ENCODE peak calls at places on chromosomes 3 and 15, in four cellular contexts. One of them, this sample, is unnamed.

GRCh38 chr3:2097641-2098191 is 950 bp upstream of the CNTN4 start:
- DNase-seq in activated B cell treated with CpG ODN at 0.5 μM for 24 hours: no peak
- DNase-seq in fibroblast of mammary gland: peak; percentile 8
- DNase-seq in AG10803: no peak
- DNase-seq in this sample: no peak

GRCh38 chr15:52102468-52102867 is 10.1 kb downstream of the BCL2L10 start:
- DNase-seq in fibroblast of mammary gland: peak; percentile 99
- DNase-seq in AG10803: peak; percentile 90
- DNase-seq in activated B cell treated with CpG ODN at 0.5 μM for 24 hours: no peak
- DNase-seq in this sample: no peak

GRCh38 chr15:75920079-75920478 is 16.4 kb downstream of the FBXO22 start:
- DNase-seq in AG10803: no peak
- DNase-seq in fibroblast of mammary gland: peak; percentile 15
- DNase-seq in activated B cell treated with CpG ODN at 0.5 μM for 24 hours: no peak
- DNase-seq in this sample: no peak

GRCh38 chr3:19945405-19946290 is 1.2 kb upstream of the RAB5A start:
- DNase-seq in activated B cell treated with CpG ODN at 0.5 μM for 24 hours: no peak
- DNase-seq in AG10803: peak; percentile 14
- DNase-seq in fibroblast of mammary gland: peak; percentile 18
- DNase-seq in this sample: no peak

GRCh38 chr3:134748698-134749097 is 46.4 kb upstream of the EPHB1 start:
- DNase-seq in AG10803: no peak
- DNase-seq in fibroblast of mammary gland: no peak
- DNase-seq in activated B cell treated with CpG ODN at 0.5 μM for 24 hours: no peak
- DNase-seq in this sample: no peak

GRCh38 chr3:141875893-141876380 is 506 bp upstream of the ATP1B3 start:
- DNase-seq in fibroblast of mammary gland: peak; percentile 75
- DNase-seq in AG10803: peak; percentile 41
- DNase-seq in activated B cell treated with CpG ODN at 0.5 μM for 24 hours: no peak
- DNase-seq in this sample: no peak

GRCh38 chr3:84963137-84963536 is 4.3 kb downstream of the CADM2 start:
- DNase-seq in fibroblast of mammary gland: no peak
- DNase-seq in activated B cell treated with CpG ODN at 0.5 μM for 24 hours: no peak
- DNase-seq in AG10803: no peak
- DNase-seq in this sample: no peak

GRCh38 chr3:37973250-37974054 is 17.1 kb upstream of the VILL start:
- DNase-seq in activated B cell treated with CpG ODN at 0.5 μM for 24 hours: no peak
- DNase-seq in fibroblast of mammary gland: no peak
- DNase-seq in AG10803: peak; percentile 29
- DNase-seq in this sample: no peak

GRCh38 chr3:63976166-63976861 is 47.0 kb downstream of the PSMD6 start:
- DNase-seq in fibroblast of mammary gland: peak; percentile 99
- DNase-seq in activated B cell treated with CpG ODN at 0.5 μM for 24 hours: no peak
- DNase-seq in AG10803: peak; percentile 97
- DNase-seq in this sample: no peak

GRCh38 chr3:72919520-72919919 is 31.7 kb downstream of the GXYLT2 start:
- DNase-seq in AG10803: no peak
- DNase-seq in fibroblast of mammary gland: no peak
- DNase-seq in activated B cell treated with CpG ODN at 0.5 μM for 24 hours: no peak
- DNase-seq in this sample: no peak

GRCh38 chr3:38039899-38040261 is 872 bp downstream of the DLEC1 start:
- DNase-seq in fibroblast of mammary gland: peak; percentile 45
- DNase-seq in activated B cell treated with CpG ODN at 0.5 μM for 24 hours: peak; percentile 35
- DNase-seq in AG10803: peak; percentile 44
- DNase-seq in this sample: no peak

GRCh38 chr15:78509726-78510312 is 2.4 kb downstream of the HYKK start:
- DNase-seq in AG10803: no peak
- DNase-seq in activated B cell treated with CpG ODN at 0.5 μM for 24 hours: no peak
- DNase-seq in fibroblast of mammary gland: no peak
- DNase-seq in this sample: no peak

GRCh38 chr3:148175215-148175614 is 522.5 kb upstream of the AGTR1 start:
- DNase-seq in fibroblast of mammary gland: peak; percentile 74
- DNase-seq in AG10803: peak; percentile 82
- DNase-seq in activated B cell treated with CpG ODN at 0.5 μM for 24 hours: no peak
- DNase-seq in this sample: no peak

GRCh38 chr3:52280046-52280445 is 1.6 kb upstream of the WDR82 start:
- DNase-seq in activated B cell treated with CpG ODN at 0.5 μM for 24 hours: no peak
- DNase-seq in AG10803: peak; percentile 36
- DNase-seq in fibroblast of mammary gland: peak; percentile 35
- DNase-seq in this sample: no peak

GRCh38 chr3:37163262-37164020 is 10.9 kb downstream of the LRRFIP2 start:
- DNase-seq in activated B cell treated with CpG ODN at 0.5 μM for 24 hours: no peak
- DNase-seq in AG10803: peak; percentile 97
- DNase-seq in fibroblast of mammary gland: peak; percentile 94
- DNase-seq in this sample: no peak

GRCh38 chr3:10930641-10931040 is 61.9 kb upstream of the SLC6A1 start:
- DNase-seq in AG10803: no peak
- DNase-seq in fibroblast of mammary gland: no peak
- DNase-seq in activated B cell treated with CpG ODN at 0.5 μM for 24 hours: no peak
- DNase-seq in this sample: no peak

GRCh38 chr3:111723293-111723963 is 128.3 kb upstream of the ZBED2 start:
- DNase-seq in fibroblast of mammary gland: peak; percentile 97
- DNase-seq in activated B cell treated with CpG ODN at 0.5 μM for 24 hours: no peak
- DNase-seq in AG10803: peak; percentile 94
- DNase-seq in this sample: no peak

GRCh38 chr3:52130966-52131637 is 23.1 kb downstream of the POC1A start:
- DNase-seq in fibroblast of mammary gland: no peak
- DNase-seq in activated B cell treated with CpG ODN at 0.5 μM for 24 hours: no peak
- DNase-seq in AG10803: no peak
- DNase-seq in this sample: no peak

GRCh38 chr3:87227104-87227834 is at the start of gene CHMP2B:
- DNase-seq in AG10803: peak; percentile 89
- DNase-seq in fibroblast of mammary gland: peak; percentile 89
- DNase-seq in activated B cell treated with CpG ODN at 0.5 μM for 24 hours: peak; percentile 92
- DNase-seq in this sample: peak; percentile 53

GRCh38 chr15:44910981-44911625 is 45.4 kb upstream of the TERB2 start:
- DNase-seq in activated B cell treated with CpG ODN at 0.5 μM for 24 hours: no peak
- DNase-seq in fibroblast of mammary gland: peak; percentile 0
- DNase-seq in AG10803: no peak
- DNase-seq in this sample: no peak

GRCh38 chr15:32683906-32684584 is 33.8 kb upstream of the GREM1 start:
- DNase-seq in fibroblast of mammary gland: peak; percentile 98
- DNase-seq in AG10803: peak; percentile 99
- DNase-seq in activated B cell treated with CpG ODN at 0.5 μM for 24 hours: no peak
- DNase-seq in this sample: no peak

GRCh38 chr3:21920431-21920830 is 169.4 kb upstream of the ZNF385D start:
- DNase-seq in activated B cell treated with CpG ODN at 0.5 μM for 24 hours: no peak
- DNase-seq in AG10803: peak; percentile 93
- DNase-seq in fibroblast of mammary gland: peak; percentile 65
- DNase-seq in this sample: no peak

GRCh38 chr3:81152156-81152555 is 609.3 kb downstream of the GBE1 start:
- DNase-seq in AG10803: no peak
- DNase-seq in fibroblast of mammary gland: no peak
- DNase-seq in activated B cell treated with CpG ODN at 0.5 μM for 24 hours: no peak
- DNase-seq in this sample: no peak

GRCh38 chr15:70281811-70282307 is 184.1 kb upstream of the TLE3 start:
- DNase-seq in activated B cell treated with CpG ODN at 0.5 μM for 24 hours: peak; percentile 53
- DNase-seq in AG10803: peak; percentile 69
- DNase-seq in fibroblast of mammary gland: peak; percentile 80
- DNase-seq in this sample: no peak

GRCh38 chr3:98329392-98330124 is 24.1 kb upstream of the OR5K4 start:
- DNase-seq in activated B cell treated with CpG ODN at 0.5 μM for 24 hours: no peak
- DNase-seq in AG10803: peak; percentile 52
- DNase-seq in fibroblast of mammary gland: peak; percentile 53
- DNase-seq in this sample: no peak

GRCh38 chr3:128698211-128699011 is 27.6 kb upstream of the RAB7A start:
- DNase-seq in activated B cell treated with CpG ODN at 0.5 μM for 24 hours: peak; percentile 27
- DNase-seq in AG10803: peak; percentile 35
- DNase-seq in fibroblast of mammary gland: no peak
- DNase-seq in this sample: no peak

GRCh38 chr3:158761350-158761749 is 29.1 kb upstream of the RARRES1 start:
- DNase-seq in fibroblast of mammary gland: no peak
- DNase-seq in AG10803: no peak
- DNase-seq in activated B cell treated with CpG ODN at 0.5 μM for 24 hours: no peak
- DNase-seq in this sample: no peak
- TF ChIP-seq CTCF in fibroblast of mammary gland: no peak
- TF ChIP-seq CTCF in AG10803: no peak
- TF ChIP-seq CTCF in activated B cell treated with CpG ODN at 0.5 μM for 24 hours: no peak
- TF ChIP-seq CTCF in this sample: no peak

GRCh38 chr15:31439328-31439727 is 112.7 kb downstream of the KLF13 start:
- DNase-seq in fibroblast of mammary gland: peak; percentile 41
- DNase-seq in activated B cell treated with CpG ODN at 0.5 μM for 24 hours: no peak
- DNase-seq in AG10803: no peak
- DNase-seq in this sample: no peak
- TF ChIP-seq CTCF in fibroblast of mammary gland: peak; percentile 23
- TF ChIP-seq CTCF in activated B cell treated with CpG ODN at 0.5 μM for 24 hours: no peak
- TF ChIP-seq CTCF in AG10803: peak; percentile 22
- TF ChIP-seq CTCF in this sample: no peak

GRCh38 chr3:40437893-40438292 is 19.2 kb upstream of the RPL14 start:
- DNase-seq in activated B cell treated with CpG ODN at 0.5 μM for 24 hours: no peak
- DNase-seq in fibroblast of mammary gland: no peak
- DNase-seq in AG10803: no peak
- DNase-seq in this sample: no peak

GRCh38 chr3:40427045-40427669 is 30.0 kb upstream of the RPL14 start:
- DNase-seq in activated B cell treated with CpG ODN at 0.5 μM for 24 hours: no peak
- DNase-seq in AG10803: no peak
- DNase-seq in fibroblast of mammary gland: no peak
- DNase-seq in this sample: no peak

DNA sequence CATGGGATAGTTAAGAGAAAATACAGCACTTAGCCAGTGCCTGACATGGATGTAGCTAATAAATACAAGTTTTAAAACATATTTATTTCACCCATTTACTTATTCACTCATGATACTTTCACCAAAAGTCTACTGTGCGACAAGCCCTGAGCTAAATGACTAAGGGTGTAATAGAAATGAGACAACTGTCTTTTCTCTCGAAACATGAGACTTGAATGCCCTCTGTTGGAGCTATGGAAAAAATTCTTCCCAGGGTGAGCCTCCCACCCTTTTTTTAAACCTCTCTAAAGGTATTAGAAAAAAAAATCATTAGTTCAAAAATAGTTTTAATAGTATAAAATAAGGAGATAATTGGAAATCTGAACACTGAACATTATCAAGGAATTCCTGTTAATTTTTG is 24.3 kb upstream of the RPL14 start:
- DNase-seq in fibroblast of mammary gland: no peak
- DNase-seq in AG10803: no peak
- DNase-seq in activated B cell treated with CpG ODN at 0.5 μM for 24 hours: no peak
- DNase-seq in this sample: no peak
- TF ChIP-seq CTCF in fibroblast of mammary gland: no peak
- TF ChIP-seq CTCF in AG10803: no peak
- TF ChIP-seq CTCF in activated B cell treated with CpG ODN at 0.5 μM for 24 hours: no peak
- TF ChIP-seq CTCF in this sample: no peak

DNA sequence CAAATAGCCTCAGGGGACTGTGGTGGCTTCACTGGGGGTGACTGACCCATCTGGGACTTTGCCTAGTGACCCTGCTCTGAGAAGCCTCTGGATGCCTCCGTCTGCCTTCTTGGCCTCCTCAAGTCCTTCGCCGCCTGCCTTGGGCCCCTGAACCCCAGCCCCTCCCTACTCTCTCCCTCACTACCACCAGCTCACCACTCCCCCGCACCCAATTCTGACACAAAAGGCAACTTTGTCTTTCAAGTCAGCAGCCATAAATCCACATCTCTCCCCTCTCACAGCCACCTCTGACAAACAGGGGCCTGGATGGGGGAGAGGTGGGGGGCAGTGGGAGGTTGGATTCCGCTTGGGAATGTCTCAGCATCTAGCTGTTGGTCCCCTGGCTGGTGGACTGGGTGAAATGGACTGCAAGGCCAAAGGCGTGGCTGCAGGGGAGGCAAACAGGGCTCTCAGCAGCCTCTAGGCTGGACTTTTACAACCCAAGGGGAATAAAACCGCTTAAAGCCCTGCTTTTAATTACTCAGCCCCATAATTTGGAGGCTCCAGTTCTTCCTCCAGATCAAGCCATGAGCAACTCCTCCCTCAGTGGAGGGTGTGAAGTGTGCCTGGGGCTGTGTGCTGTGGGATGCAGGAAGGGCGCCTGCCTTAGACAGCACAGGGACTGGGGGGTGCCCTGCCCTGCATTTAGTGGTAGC is 33.4 kb downstream of the IGDCC3 start:
- DNase-seq in fibroblast of mammary gland: no peak
- DNase-seq in AG10803: no peak
- DNase-seq in activated B cell treated with CpG ODN at 0.5 μM for 24 hours: no peak
- DNase-seq in this sample: no peak
- TF ChIP-seq CTCF in fibroblast of mammary gland: no peak
- TF ChIP-seq CTCF in AG10803: no peak
- TF ChIP-seq CTCF in activated B cell treated with CpG ODN at 0.5 μM for 24 hours: no peak
- TF ChIP-seq CTCF in this sample: no peak

DNA sequence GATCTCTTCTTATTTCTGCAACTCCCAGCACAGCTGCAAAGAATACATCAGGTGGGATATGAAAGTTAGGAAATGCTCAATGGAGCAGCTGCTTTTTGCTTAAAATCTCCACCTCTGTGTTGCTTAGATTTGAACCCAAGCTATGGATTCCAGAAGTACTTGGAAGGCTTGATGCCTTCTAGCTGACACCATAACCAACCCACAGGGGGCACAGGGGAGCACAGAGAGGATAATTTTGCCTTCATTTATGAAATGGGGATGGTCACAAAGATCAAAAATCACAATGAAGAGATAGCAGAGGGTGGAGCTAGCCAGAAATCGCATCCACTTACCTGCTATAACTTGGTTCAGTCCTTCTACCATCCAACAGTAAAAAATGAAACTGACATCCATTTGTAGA is 75.7 kb downstream of the DUT start:
- DNase-seq in AG10803: no peak
- DNase-seq in activated B cell treated with CpG ODN at 0.5 μM for 24 hours: no peak
- DNase-seq in fibroblast of mammary gland: no peak
- DNase-seq in this sample: no peak
- TF ChIP-seq CTCF in AG10803: peak; percentile 28
- TF ChIP-seq CTCF in activated B cell treated with CpG ODN at 0.5 μM for 24 hours: no peak
- TF ChIP-seq CTCF in fibroblast of mammary gland: peak; percentile 49
- TF ChIP-seq CTCF in this sample: no peak

GRCh38 chr3:13927295-13927694 is 47.4 kb upstream of the WNT7A start:
- DNase-seq in AG10803: no peak
- DNase-seq in activated B cell treated with CpG ODN at 0.5 μM for 24 hours: no peak
- DNase-seq in fibroblast of mammary gland: no peak
- DNase-seq in this sample: no peak
- TF ChIP-seq CTCF in AG10803: peak; percentile 4
- TF ChIP-seq CTCF in activated B cell treated with CpG ODN at 0.5 μM for 24 hours: no peak
- TF ChIP-seq CTCF in fibroblast of mammary gland: no peak
- TF ChIP-seq CTCF in this sample: no peak

DNA sequence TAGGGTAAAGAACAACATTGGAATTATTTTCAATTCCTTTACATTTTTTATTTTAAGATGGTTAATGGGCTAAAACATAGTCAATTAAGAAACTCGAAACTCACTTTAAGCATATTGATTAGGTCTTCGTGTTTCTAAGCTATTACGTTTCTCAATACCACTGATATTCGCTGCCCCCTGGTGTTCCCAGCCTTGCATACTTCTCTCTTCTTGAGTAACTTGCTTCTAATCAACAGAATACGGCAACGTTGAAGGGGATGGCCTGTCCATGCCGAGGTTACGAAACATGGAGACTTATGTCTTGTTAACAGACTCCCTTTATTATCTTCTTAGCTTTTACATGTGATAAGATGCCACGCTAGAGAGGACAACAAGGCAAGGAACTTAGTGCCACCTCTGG is 43.6 kb downstream of the ROBO1 start:
- DNase-seq in activated B cell treated with CpG ODN at 0.5 μM for 24 hours: no peak
- DNase-seq in AG10803: no peak
- DNase-seq in fibroblast of mammary gland: no peak
- DNase-seq in this sample: no peak
- TF ChIP-seq CTCF in activated B cell treated with CpG ODN at 0.5 μM for 24 hours: no peak
- TF ChIP-seq CTCF in AG10803: no peak
- TF ChIP-seq CTCF in fibroblast of mammary gland: no peak
- TF ChIP-seq CTCF in this sample: peak; percentile 28

This sample was measured in D721Med.